ENCODE peak calls at places on chromosomes 2 and 18, in six cellular contexts. N is ecto neural progenitor cell, Q is iPS-NIHi11, V is anterior cingulate cortex, E is KBM-7, M is NCI-H1417. J is an unnamed sample.

GRCh38 chr2:219060821-219061791 is at the start of gene IHH:
- DNase-seq in M (peak), N (peak), V (no peak), E (no peak), Q (peak), J (peak)

GRCh38 chr2:209102319-209102718 is 321.5 kb upstream of the MAP2 start:
- DNase-seq in V (no peak), Q (no peak), M (no peak), E (no peak), N (no peak), J (no peak)

GRCh38 chr2:233434666-233435375 is 80.5 kb downstream of the DGKD start:
- DNase-seq in N (peak), V (no peak), E (peak), M (no peak), Q (no peak), J (peak)

GRCh38 chr2:223668302-223668998 is 66.3 kb upstream of the SCG2 start:
- DNase-seq in E (no peak), V (no peak), N (no peak), M (no peak), Q (no peak), J (no peak)

GRCh38 chr2:134206573-134206972 is 47.3 kb upstream of the MGAT5 start:
- DNase-seq in E (peak), N (no peak), M (no peak), V (no peak), Q (no peak), J (no peak)

GRCh38 chr2:218291934-218292699 is at the start of gene TMBIM1:
- DNase-seq in E (peak), Q (peak), N (peak), M (no peak), V (peak), J (peak)

GRCh38 chr18:44805643-44806042 is 125.0 kb downstream of the SETBP1 start:
- DNase-seq in N (no peak), M (no peak), E (no peak), V (no peak), Q (no peak), J (no peak)

GRCh38 chr2:12504443-12504842 is 212.3 kb upstream of the TRIB2 start:
- DNase-seq in Q (no peak), M (no peak), N (no peak), V (no peak), E (no peak), J (no peak)

GRCh38 chr2:99672766-99673375 is 183.1 kb upstream of the REV1 start:
- DNase-seq in V (no peak), M (no peak), E (no peak), Q (no peak), N (peak), J (peak)

GRCh38 chr2:238160206-238161129 is 1.7 kb downstream of the ERFE start:
- DNase-seq in N (no peak), E (no peak), M (no peak), V (no peak), Q (peak), J (peak)

GRCh38 chr2:159606287-159606686 is 10.1 kb downstream of the BAZ2B start:
- DNase-seq in N (no peak), E (no peak), Q (no peak), V (no peak), M (no peak), J (no peak)

GRCh38 chr18:58091099-58091611 is 47.1 kb downstream of the NEDD4L start:
- DNase-seq in N (no peak), E (no peak), Q (no peak), V (no peak), M (no peak), J (no peak)

J was measured in islet precursor cell.